ENCODE peak calls at places on chromosomes 1 and 21, in six cellular contexts. D is neural progenitor cell, N is HCT116, K is GM23338, V is PC-3, Q is hepatocyte. Z is an unnamed sample.

GRCh38 chr1:38962113-38962512 is 20.5 kb upstream of the RHBDL2 start:
- DNase-seq in D (no peak), N (no peak), K (no peak), V (peak), Q (no peak), Z (no peak)

GRCh38 chr1:242004751-242005495 is 6.0 kb upstream of the MAP1LC3C start:
- DNase-seq in D (no peak), N (no peak), K (peak), V (peak), Q (no peak), Z (no peak)

GRCh38 chr1:1210726-1211540 is 3.0 kb downstream of the TNFRSF4 start:
- DNase-seq in D (no peak), N (no peak), K (no peak), V (no peak), Q (no peak), Z (no peak)

GRCh38 chr1:234173968-234174367 is 199.3 kb upstream of the COA6 start:
- DNase-seq in D (no peak), N (no peak), K (no peak), V (no peak), Q (no peak), Z (no peak)

GRCh38 chr1:245986404-245987221 is 520.5 kb downstream of the SMYD3 start:
- DNase-seq in D (no peak), N (peak), K (no peak), V (peak), Q (peak), Z (no peak)

GRCh38 chr1:155080250-155081228 is 1.9 kb downstream of the EFNA3 start:
- DNase-seq in D (peak), N (no peak), K (peak), V (peak), Q (peak), Z (peak)

GRCh38 chr1:16017461-16018303 is at the start of gene HSPB7:
- DNase-seq in D (peak), N (no peak), K (peak), V (no peak), Q (peak), Z (no peak)

GRCh38 chr1:110893908-110894490 is 21.1 kb downstream of the CD53 start:
- DNase-seq in D (no peak), N (no peak), K (no peak), V (no peak), Q (no peak), Z (no peak)

GRCh38 chr1:15571266-15571665 is 13.6 kb downstream of the AGMAT start:
- DNase-seq in D (no peak), N (no peak), K (no peak), V (no peak), Q (no peak), Z (peak)

GRCh38 chr21:44085491-44086321 is 21.5 kb upstream of the PWP2 start:
- DNase-seq in D (no peak), N (no peak), K (no peak), V (no peak), Q (no peak), Z (no peak)

GRCh38 chr1:70143052-70143659 is 62.2 kb downstream of the LRRC40 start:
- DNase-seq in D (no peak), N (no peak), K (peak), V (peak), Q (no peak), Z (no peak)

GRCh38 chr1:32126770-32127169 is 18.9 kb downstream of the KPNA6 start:
- DNase-seq in D (no peak), N (no peak), K (no peak), V (no peak), Q (no peak), Z (no peak)

GRCh38 chr1:150362721-150363425 is 1.1 kb upstream of the RPRD2 start:
- DNase-seq in D (no peak), N (no peak), K (peak), V (no peak), Q (no peak), Z (no peak)

GRCh38 chr1:11802973-11803885 is 2.5 kb downstream of the MTHFR start:
- DNase-seq in D (peak), N (peak), K (peak), V (peak), Q (peak), Z (peak)

GRCh38 chr1:111015222-111015621 is 51.5 kb upstream of the LRIF1 start:
- DNase-seq in D (no peak), N (no peak), K (peak), V (no peak), Q (no peak), Z (no peak)

GRCh38 chr1:57138432-57139078 is 172.7 kb upstream of the C8B start:
- DNase-seq in D (no peak), N (no peak), K (no peak), V (no peak), Q (no peak), Z (no peak)

GRCh38 chr1:190479028-190479427 is 1.4 kb upstream of the BRINP3 start:
- DNase-seq in D (peak), N (peak), K (peak), V (no peak), Q (peak), Z (no peak)

GRCh38 chr1:51234721-51235425 is 1.2 kb upstream of the RNF11 start:
- DNase-seq in D (no peak), N (no peak), K (no peak), V (peak), Q (peak), Z (peak)

GRCh38 chr1:176601358-176601757 is 138.4 kb downstream of the PAPPA2 start:
- DNase-seq in D (no peak), N (no peak), K (no peak), V (no peak), Q (peak), Z (no peak)

GRCh38 chr21:43810505-43811261 is 21.3 kb downstream of the RRP1 start:
- DNase-seq in D (peak), N (peak), K (peak), V (peak), Q (peak), Z (peak)

GRCh38 chr1:66227966-66228365 is 306.0 kb upstream of the SGIP1 start:
- DNase-seq in D (no peak), N (no peak), K (no peak), V (no peak), Q (no peak), Z (no peak)

GRCh38 chr1:25906644-25907300 is 553 bp upstream of the STMN1 start:
- DNase-seq in D (peak), N (no peak), K (peak), V (peak), Q (peak), Z (no peak)

GRCh38 chr1:147167361-147167760 is 4.9 kb downstream of the PRKAB2 start:
- DNase-seq in D (no peak), N (peak), K (no peak), V (peak), Q (peak), Z (no peak)

GRCh38 chr1:8866792-8867415 is 11.6 kb downstream of the ENO1 start:
- DNase-seq in D (no peak), N (no peak), K (no peak), V (no peak), Q (no peak), Z (no peak)
- TF ChIP-seq EZH2phosphoT487 in D (no peak), N (no peak), K (no peak), V (no peak), Q (no peak), Z (no peak)

GRCh38 chr1:179576509-179576908 is 761 bp upstream of the NPHS2 start:
- DNase-seq in D (no peak), N (no peak), K (no peak), V (no peak), Q (no peak), Z (no peak)

DNA sequence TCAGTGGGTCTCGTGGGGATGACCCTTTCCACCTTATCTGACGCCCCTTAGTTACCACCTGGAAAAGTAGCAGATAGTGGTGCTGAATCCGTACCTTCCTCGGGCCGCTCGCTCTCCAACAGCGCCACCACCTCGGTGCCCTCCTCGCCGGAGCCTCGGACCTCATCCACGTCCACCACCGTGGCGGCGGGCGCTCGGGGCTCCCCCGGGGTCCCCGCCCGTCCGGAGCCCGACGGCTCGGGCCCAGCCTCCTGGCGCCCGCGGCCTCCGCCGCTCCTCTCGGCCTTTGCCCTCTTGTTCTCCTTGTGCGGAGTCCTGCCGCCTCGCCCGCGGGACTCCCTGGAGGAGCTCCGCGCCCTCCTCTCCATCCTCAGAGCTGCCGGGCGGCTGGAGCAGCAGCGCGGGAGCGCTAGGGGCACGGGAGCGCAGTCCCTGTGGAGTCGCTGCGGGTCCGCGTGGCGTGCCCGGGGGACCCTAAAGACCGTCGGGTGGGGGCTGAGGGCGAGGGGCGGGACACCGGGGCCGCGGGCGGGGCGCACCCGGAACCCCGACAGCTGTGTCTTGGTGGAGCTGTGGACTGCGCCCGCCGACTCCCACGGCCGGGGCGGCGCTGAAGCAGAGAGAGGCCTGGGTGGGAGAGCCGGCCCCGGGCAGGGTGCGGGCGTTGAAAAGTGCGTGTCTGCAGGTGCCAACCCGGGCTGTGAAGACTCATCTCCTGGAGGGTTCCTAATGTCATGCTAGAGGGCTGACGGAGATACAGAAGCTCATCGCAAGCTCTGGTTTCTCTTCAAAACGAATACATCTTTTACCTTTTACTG is at the start of gene NPHS2:
- DNase-seq in D (peak), N (no peak), K (peak), V (no peak), Q (no peak), Z (no peak)
- TF ChIP-seq EZH2 in D (peak), N (no peak), K (peak), V (no peak), Q (peak), Z (no peak)

GRCh38 chr1:188241629-188242028 is 1412.9 kb downstream of the PLA2G4A start:
- DNase-seq in D (no peak), N (no peak), K (no peak), V (no peak), Q (no peak), Z (no peak)
- TF ChIP-seq CTCF in D (no peak), N (no peak), K (no peak), V (no peak), Q (no peak), Z (no peak)

GRCh38 chr1:116521186-116521585 is 49.6 kb downstream of the CD58 start:
- DNase-seq in D (no peak), N (no peak), K (no peak), V (no peak), Q (peak), Z (no peak)
- TF ChIP-seq EZH2phosphoT487 in D (no peak), N (no peak), K (no peak), V (no peak), Q (no peak), Z (no peak)

DNA sequence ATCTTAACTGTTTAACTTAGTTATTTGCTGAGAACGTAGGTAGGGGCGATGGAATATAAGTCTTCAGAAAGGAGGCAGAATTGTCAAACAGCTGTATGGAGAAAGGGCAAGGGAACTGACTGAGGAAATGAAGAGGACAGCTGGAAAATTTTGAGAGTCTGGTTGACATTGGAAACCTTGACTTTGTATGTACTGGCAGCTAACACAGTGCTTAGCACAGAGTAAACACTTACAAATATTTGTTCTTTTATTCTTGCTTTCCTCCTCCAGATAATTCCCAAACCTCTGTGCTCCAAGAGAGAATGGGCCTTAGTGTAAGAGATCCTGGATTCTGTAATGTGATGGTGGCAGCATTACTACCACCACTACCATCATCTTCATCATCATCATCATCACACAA is 91.3 kb downstream of the ZSCAN20 start:
- DNase-seq in D (no peak), N (no peak), K (no peak), V (no peak), Q (no peak), Z (no peak)
- TF ChIP-seq EZH2 in D (no peak), N (no peak), K (no peak), V (no peak), Q (no peak), Z (no peak)

GRCh38 chr1:159204071-159204790 is 444 bp upstream of the ACKR1 start:
- DNase-seq in D (no peak), N (no peak), K (no peak), V (no peak), Q (no peak), Z (no peak)
- TF ChIP-seq CTCF in D (no peak), N (no peak), K (no peak), V (no peak), Q (no peak), Z (no peak)

GRCh38 chr1:185074307-185074706 is 28.9 kb downstream of the RNF2 start:
- DNase-seq in D (no peak), N (no peak), K (peak), V (peak), Q (no peak), Z (no peak)
- TF ChIP-seq EZH2phosphoT487 in D (no peak), N (no peak), K (no peak), V (no peak), Q (no peak), Z (no peak)

DNA sequence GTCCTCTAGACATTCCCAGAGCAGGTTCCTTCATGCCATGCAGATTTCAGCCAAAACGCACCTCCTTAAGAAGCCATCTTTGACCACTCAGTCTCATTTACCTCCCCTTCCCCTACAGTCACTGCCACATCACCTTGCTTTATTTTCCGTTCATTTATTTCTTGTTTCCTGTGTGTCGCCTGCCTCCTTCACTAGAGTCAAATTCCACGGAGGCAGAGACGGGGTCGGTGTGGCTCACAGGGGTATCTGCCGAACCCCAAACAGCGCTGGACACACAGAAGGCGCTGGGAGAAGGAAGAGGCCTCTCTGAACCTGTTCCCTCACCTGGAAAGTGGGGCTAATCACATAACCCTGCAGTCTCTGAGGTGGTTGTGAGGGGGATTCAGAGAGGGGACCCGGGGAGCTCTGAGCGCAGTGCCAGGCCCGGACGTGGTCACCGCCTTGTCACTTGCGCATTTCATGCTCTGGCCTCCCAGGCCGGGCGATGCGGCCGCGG is 23.6 kb upstream of the DMBX1 start:
- DNase-seq in D (no peak), N (no peak), K (no peak), V (no peak), Q (no peak), Z (no peak)
- TF ChIP-seq EZH2 in D (peak), N (no peak), K (peak), V (no peak), Q (no peak), Z (no peak)

GRCh38 chr21:35338881-35339632 is 290.0 kb upstream of the RUNX1 start:
- DNase-seq in D (no peak), N (no peak), K (no peak), V (no peak), Q (no peak), Z (no peak)

GRCh38 chr21:35337573-35337972 is 288.5 kb upstream of the RUNX1 start:
- DNase-seq in D (no peak), N (no peak), K (no peak), V (no peak), Q (no peak), Z (no peak)

GRCh38 chr21:35338281-35338680 is 289.2 kb upstream of the RUNX1 start:
- DNase-seq in D (no peak), N (no peak), K (no peak), V (no peak), Q (no peak), Z (no peak)

GRCh38 chr21:35342440-35342839 is 293.3 kb upstream of the RUNX1 start:
- DNase-seq in D (no peak), N (no peak), K (no peak), V (peak), Q (no peak), Z (no peak)

GRCh38 chr21:35340273-35340672 is 291.2 kb upstream of the RUNX1 start:
- DNase-seq in D (no peak), N (peak), K (no peak), V (no peak), Q (no peak), Z (no peak)
- TF ChIP-seq CTCF in D (no peak), N (peak), K (no peak), V (peak), Q (no peak), Z (peak)

Z was measured in MM.1S.